ENCODE peak calls at places on chromosomes 13 and 19, in five cellular contexts. One of them, this sample, is unnamed.

GRCh38 chr13:70571221-70571620 is 463.0 kb upstream of the KLHL1 start:
- DNase-seq in endothelial cell: no peak
- DNase-seq in psoas muscle: no peak
- DNase-seq in Peyer's patch: no peak
- DNase-seq in body of pancreas: no peak
- DNase-seq in this sample: no peak

GRCh38 chr19:41619018-41619571 is 7.8 kb downstream of the CEACAM4 start:
- DNase-seq in psoas muscle: no peak
- DNase-seq in endothelial cell: no peak
- DNase-seq in body of pancreas: no peak
- DNase-seq in Peyer's patch: no peak
- DNase-seq in this sample: no peak

GRCh38 chr13:34358811-34359513 is 541.0 kb downstream of the RFC3 start:
- DNase-seq in endothelial cell: no peak
- DNase-seq in body of pancreas: peak
- DNase-seq in psoas muscle: no peak
- DNase-seq in Peyer's patch: no peak
- DNase-seq in this sample: no peak

GRCh38 chr13:27977476-27978300 is 8.6 kb upstream of the CDX2 start:
- DNase-seq in Peyer's patch: no peak
- DNase-seq in body of pancreas: no peak
- DNase-seq in psoas muscle: no peak
- DNase-seq in endothelial cell: no peak
- DNase-seq in this sample: no peak

GRCh38 chr19:28424041-28424440 is 788.9 kb downstream of the UQCRFS1 start:
- DNase-seq in Peyer's patch: no peak
- DNase-seq in body of pancreas: no peak
- DNase-seq in psoas muscle: no peak
- DNase-seq in endothelial cell: no peak
- DNase-seq in this sample: no peak

GRCh38 chr19:13018037-13018914 is 23.0 kb downstream of the NFIX start:
- DNase-seq in endothelial cell: no peak
- DNase-seq in Peyer's patch: no peak
- DNase-seq in body of pancreas: no peak
- DNase-seq in psoas muscle: peak
- DNase-seq in this sample: no peak

GRCh38 chr19:5542665-5543064 is 25.1 kb downstream of the TINCR start:
- DNase-seq in Peyer's patch: no peak
- DNase-seq in endothelial cell: no peak
- DNase-seq in psoas muscle: no peak
- DNase-seq in body of pancreas: no peak
- DNase-seq in this sample: no peak

GRCh38 chr19:10568444-10568825 is 344 bp downstream of the CDKN2D start:
- DNase-seq in endothelial cell: no peak
- DNase-seq in psoas muscle: peak
- DNase-seq in Peyer's patch: peak
- DNase-seq in body of pancreas: peak
- DNase-seq in this sample: no peak

GRCh38 chr19:54882758-54883157 is 8.7 kb downstream of the FCAR start:
- DNase-seq in psoas muscle: no peak
- DNase-seq in body of pancreas: no peak
- DNase-seq in endothelial cell: no peak
- DNase-seq in Peyer's patch: no peak
- DNase-seq in this sample: no peak

GRCh38 chr13:28100149-28101121 is at the start of gene FLT3:
- DNase-seq in endothelial cell: peak
- DNase-seq in Peyer's patch: peak
- DNase-seq in psoas muscle: no peak
- DNase-seq in body of pancreas: peak
- DNase-seq in this sample: peak

GRCh38 chr13:75302031-75302430 is 179.9 kb downstream of the TBC1D4 start:
- DNase-seq in Peyer's patch: no peak
- DNase-seq in endothelial cell: no peak
- DNase-seq in body of pancreas: no peak
- DNase-seq in psoas muscle: no peak
- DNase-seq in this sample: no peak

GRCh38 chr13:107680115-107680514 is 535.2 kb downstream of the LIG4 start:
- DNase-seq in psoas muscle: no peak
- DNase-seq in body of pancreas: no peak
- DNase-seq in endothelial cell: no peak
- DNase-seq in Peyer's patch: no peak
- DNase-seq in this sample: no peak

GRCh38 chr13:76825415-76825814 is 60.8 kb downstream of the KCTD12 start:
- DNase-seq in body of pancreas: no peak
- DNase-seq in endothelial cell: no peak
- DNase-seq in Peyer's patch: no peak
- DNase-seq in psoas muscle: no peak
- DNase-seq in this sample: no peak

GRCh38 chr19:41998246-41999020 is 4.4 kb upstream of the ATP1A3 start:
- DNase-seq in endothelial cell: peak
- DNase-seq in psoas muscle: no peak
- DNase-seq in Peyer's patch: no peak
- DNase-seq in body of pancreas: peak
- DNase-seq in this sample: peak

GRCh38 chr13:37868691-37869505 is 674 bp downstream of the TRPC4 start:
- DNase-seq in psoas muscle: no peak
- DNase-seq in body of pancreas: no peak
- DNase-seq in endothelial cell: peak
- DNase-seq in Peyer's patch: no peak
- DNase-seq in this sample: no peak

GRCh38 chr19:1161716-1162115 is 12.4 kb downstream of the SBNO2 start:
- DNase-seq in body of pancreas: peak
- DNase-seq in psoas muscle: peak
- DNase-seq in Peyer's patch: no peak
- DNase-seq in endothelial cell: no peak
- DNase-seq in this sample: no peak

GRCh38 chr13:60645552-60646138 is 248.6 kb downstream of the TDRD3 start:
- DNase-seq in psoas muscle: no peak
- DNase-seq in body of pancreas: no peak
- DNase-seq in endothelial cell: no peak
- DNase-seq in Peyer's patch: no peak
- DNase-seq in this sample: no peak

GRCh38 chr19:1551068-1552040 is 16.8 kb downstream of the MEX3D start:
- DNase-seq in body of pancreas: no peak
- DNase-seq in psoas muscle: no peak
- DNase-seq in endothelial cell: no peak
- DNase-seq in Peyer's patch: no peak
- DNase-seq in this sample: no peak

DNA sequence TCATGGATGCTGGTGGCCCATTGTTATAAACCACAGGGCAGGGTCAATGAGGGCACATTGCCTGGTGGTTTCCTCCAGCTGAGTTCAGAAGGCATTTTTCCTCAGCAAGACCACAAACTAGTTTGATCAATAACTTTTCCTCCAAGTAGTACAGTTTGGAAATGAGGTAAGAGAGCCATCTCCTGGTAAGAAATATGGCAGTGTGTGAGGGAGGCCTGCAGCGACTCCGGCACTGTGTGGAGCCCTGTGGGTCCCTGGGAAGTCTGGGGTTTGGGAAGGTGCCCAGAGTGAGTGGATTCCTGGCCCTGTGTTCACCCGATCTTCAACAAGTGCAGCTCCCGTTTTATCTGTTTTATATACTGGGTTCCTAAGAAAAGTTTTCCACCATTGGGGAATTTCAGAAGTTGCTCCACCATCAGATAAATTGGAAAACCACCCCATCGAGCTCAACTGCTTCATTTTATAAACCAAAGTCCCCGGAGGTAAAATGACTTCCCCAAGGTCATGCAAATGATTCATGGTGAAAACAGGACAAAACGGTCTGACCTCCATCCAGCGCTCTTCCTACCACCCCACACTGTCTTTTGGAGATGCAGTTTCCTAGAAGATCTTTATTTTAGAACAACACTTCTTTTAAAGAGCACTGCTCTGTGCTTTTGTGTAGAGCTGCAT is 148.4 kb downstream of the KATNAL1 start:
- DNase-seq in psoas muscle: peak
- DNase-seq in body of pancreas: no peak
- DNase-seq in Peyer's patch: no peak
- DNase-seq in endothelial cell: no peak
- DNase-seq in this sample: no peak
- TF ChIP-seq CTCF in psoas muscle: no peak
- TF ChIP-seq CTCF in body of pancreas: no peak
- TF ChIP-seq CTCF in Peyer's patch: peak
- TF ChIP-seq CTCF in endothelial cell: no peak
- TF ChIP-seq CTCF in this sample: peak

GRCh38 chr13:45702869-45703391 is 810 bp downstream of the CBY2 start:
- DNase-seq in endothelial cell: no peak
- DNase-seq in body of pancreas: no peak
- DNase-seq in psoas muscle: no peak
- DNase-seq in Peyer's patch: no peak
- DNase-seq in this sample: no peak

GRCh38 chr13:45704211-45704739 is 2.2 kb downstream of the CBY2 start:
- DNase-seq in psoas muscle: no peak
- DNase-seq in endothelial cell: no peak
- DNase-seq in Peyer's patch: no peak
- DNase-seq in body of pancreas: no peak
- DNase-seq in this sample: no peak

GRCh38 chr13:45702088-45702487 is at the start of gene CBY2:
- DNase-seq in endothelial cell: no peak
- DNase-seq in psoas muscle: no peak
- DNase-seq in Peyer's patch: no peak
- DNase-seq in body of pancreas: no peak
- DNase-seq in this sample: no peak

GRCh38 chr13:45705145-45705695 is 3.1 kb downstream of the CBY2 start:
- DNase-seq in psoas muscle: no peak
- DNase-seq in body of pancreas: no peak
- DNase-seq in endothelial cell: no peak
- DNase-seq in Peyer's patch: no peak
- DNase-seq in this sample: no peak

DNA sequence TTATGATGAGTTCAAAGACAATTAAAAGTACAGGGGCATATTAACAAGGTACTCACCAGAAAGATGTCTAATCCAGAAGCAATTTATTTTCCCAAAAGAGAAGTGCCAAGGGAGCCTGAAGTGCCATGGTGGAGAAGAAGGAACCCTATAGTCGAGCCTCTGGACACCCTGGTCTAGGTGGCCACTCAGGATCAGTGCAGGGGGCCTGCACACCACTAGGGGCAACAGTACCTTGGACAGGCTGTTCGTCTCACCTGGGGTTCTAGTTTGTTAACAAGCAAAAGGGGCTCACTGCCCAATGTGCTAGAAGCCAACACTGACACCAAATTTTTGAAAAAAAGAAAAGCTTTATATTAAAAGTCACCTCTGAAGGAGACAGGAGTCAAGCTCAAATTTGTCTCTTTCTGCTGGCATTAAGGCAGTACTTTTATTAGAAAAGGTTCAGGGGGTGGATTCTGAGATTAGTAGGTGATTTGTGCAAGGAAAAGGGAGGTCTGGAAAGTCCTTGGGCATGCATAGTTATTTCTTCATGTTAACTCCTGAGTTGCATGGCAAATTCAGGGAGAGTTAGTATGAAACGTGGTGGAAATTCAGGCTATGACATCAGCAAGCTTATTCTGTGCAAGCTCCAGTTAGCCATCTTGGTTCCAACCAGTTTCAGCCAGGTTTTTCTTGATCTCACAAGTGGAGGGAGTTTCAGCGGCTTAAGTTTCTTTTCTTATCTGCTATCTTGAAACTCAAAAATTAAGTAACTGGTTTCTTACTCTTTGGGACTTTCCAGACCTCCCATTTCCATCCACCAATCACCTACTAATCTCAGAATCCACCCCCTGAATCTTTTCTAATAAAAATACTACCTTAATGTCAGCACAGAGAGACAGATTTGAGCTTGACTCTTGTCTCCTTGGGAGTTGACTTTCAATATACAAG is 884 bp upstream of the CBY2 start:
- DNase-seq in psoas muscle: no peak
- DNase-seq in endothelial cell: no peak
- DNase-seq in Peyer's patch: no peak
- DNase-seq in body of pancreas: no peak
- DNase-seq in this sample: no peak
- TF ChIP-seq CTCF in psoas muscle: no peak
- TF ChIP-seq CTCF in endothelial cell: peak
- TF ChIP-seq CTCF in Peyer's patch: no peak
- TF ChIP-seq CTCF in body of pancreas: no peak
- TF ChIP-seq CTCF in this sample: peak

GRCh38 chr13:109584844-109585361 is 201.5 kb downstream of the IRS2 start:
- DNase-seq in psoas muscle: no peak
- DNase-seq in Peyer's patch: no peak
- DNase-seq in body of pancreas: no peak
- DNase-seq in endothelial cell: no peak
- DNase-seq in this sample: no peak
- TF ChIP-seq CTCF in psoas muscle: no peak
- TF ChIP-seq CTCF in Peyer's patch: no peak
- TF ChIP-seq CTCF in body of pancreas: no peak
- TF ChIP-seq CTCF in endothelial cell: no peak
- TF ChIP-seq CTCF in this sample: no peak

GRCh38 chr19:56750658-56751057 is 79.1 kb upstream of the ZNF835 start:
- DNase-seq in endothelial cell: no peak
- DNase-seq in body of pancreas: no peak
- DNase-seq in psoas muscle: no peak
- DNase-seq in Peyer's patch: no peak
- DNase-seq in this sample: no peak

GRCh38 chr19:56751078-56751489 is 79.5 kb upstream of the ZNF835 start:
- DNase-seq in Peyer's patch: no peak
- DNase-seq in endothelial cell: no peak
- DNase-seq in body of pancreas: peak
- DNase-seq in psoas muscle: no peak
- DNase-seq in this sample: no peak

GRCh38 chr19:56746367-56746766 is 74.8 kb upstream of the ZNF835 start:
- DNase-seq in body of pancreas: no peak
- DNase-seq in Peyer's patch: no peak
- DNase-seq in endothelial cell: no peak
- DNase-seq in psoas muscle: no peak
- DNase-seq in this sample: no peak

DNA sequence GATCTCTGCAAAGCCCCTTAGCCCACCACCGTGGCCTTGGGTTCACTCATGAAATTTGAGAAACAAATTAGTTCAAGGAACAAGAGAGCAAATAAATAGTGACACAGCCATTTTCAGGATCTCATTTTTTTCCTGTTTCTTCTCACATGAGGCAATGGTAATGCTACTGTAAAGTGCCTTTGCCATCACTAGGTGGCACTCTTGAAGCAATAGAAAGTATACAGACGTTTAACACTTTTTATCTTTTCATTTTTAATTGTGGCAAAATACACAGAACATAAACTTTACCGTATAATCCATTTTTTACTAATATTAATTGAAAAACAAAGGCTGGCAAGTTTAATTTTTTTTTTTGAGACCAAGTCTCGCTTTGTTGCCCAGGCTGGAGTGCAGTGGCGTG is 76.9 kb upstream of the ZNF835 start:
- DNase-seq in endothelial cell: no peak
- DNase-seq in body of pancreas: peak
- DNase-seq in Peyer's patch: no peak
- DNase-seq in psoas muscle: no peak
- DNase-seq in this sample: no peak
- TF ChIP-seq CTCF in endothelial cell: no peak
- TF ChIP-seq CTCF in body of pancreas: no peak
- TF ChIP-seq CTCF in Peyer's patch: no peak
- TF ChIP-seq CTCF in psoas muscle: peak
- TF ChIP-seq CTCF in this sample: no peak

GRCh38 chr13:69306766-69307165 is 800.9 kb upstream of the ATXN8OS start:
- DNase-seq in Peyer's patch: no peak
- DNase-seq in endothelial cell: no peak
- DNase-seq in psoas muscle: no peak
- DNase-seq in body of pancreas: no peak
- DNase-seq in this sample: no peak
- TF ChIP-seq CTCF in Peyer's patch: no peak
- TF ChIP-seq CTCF in endothelial cell: no peak
- TF ChIP-seq CTCF in psoas muscle: no peak
- TF ChIP-seq CTCF in body of pancreas: no peak
- TF ChIP-seq CTCF in this sample: peak

GRCh38 chr19:50486823-50487515 is 10.3 kb upstream of the GARIN5A start:
- DNase-seq in body of pancreas: no peak
- DNase-seq in psoas muscle: peak
- DNase-seq in Peyer's patch: no peak
- DNase-seq in endothelial cell: no peak
- DNase-seq in this sample: no peak
- TF ChIP-seq CTCF in body of pancreas: no peak
- TF ChIP-seq CTCF in psoas muscle: peak
- TF ChIP-seq CTCF in Peyer's patch: no peak
- TF ChIP-seq CTCF in endothelial cell: peak
- TF ChIP-seq CTCF in this sample: peak

This sample was measured in progenitor cell of endocrine pancreas.